ENCODE peak calls at places on chromosomes 4 and X, in nine cellular contexts. One of them, this sample, is unnamed.
A peak's percentile ranks its signal among the peaks of the same experiment; 100 is the strongest.

GRCh38 chrX:1387141-1387776 is 4.7 kb downstream of the SLC25A6 start:
- DNase-seq in ELR: no peak
- DNase-seq in NCI-H1694: no peak
- DNase-seq in stimulated activated CD4-positive, alpha-beta T cell treated with anti-CD3 and anti-CD28 coated beads, Interleukin-2, amount 100 ng/mL, for 24 hours: no peak
- DNase-seq in AG08395: no peak
- DNase-seq in stimulated activated naive CD4-positive, alpha-beta T cell: no peak
- DNase-seq in AML-193: no peak
- DNase-seq in CD8-positive, alpha-beta memory T cell: no peak
- DNase-seq in posterior cingulate gyrus: peak; percentile 69
- DNase-seq in this sample: no peak

GRCh38 chr4:107825072-107825789 is 499 bp downstream of the SGMS2 start:
- DNase-seq in ELR: peak; percentile 70
- DNase-seq in NCI-H1694: no peak
- DNase-seq in stimulated activated CD4-positive, alpha-beta T cell treated with anti-CD3 and anti-CD28 coated beads, Interleukin-2, amount 100 ng/mL, for 24 hours: no peak
- DNase-seq in AG08395: peak; percentile 50
- DNase-seq in stimulated activated naive CD4-positive, alpha-beta T cell: no peak
- DNase-seq in AML-193: no peak
- DNase-seq in CD8-positive, alpha-beta memory T cell: no peak
- DNase-seq in posterior cingulate gyrus: peak; percentile 75
- DNase-seq in this sample: peak; percentile 60

GRCh38 chr4:153153339-153153851 is 50.8 kb upstream of the TRIM2 start:
- DNase-seq in ELR: peak; percentile 53
- DNase-seq in NCI-H1694: peak; percentile 46
- DNase-seq in stimulated activated CD4-positive, alpha-beta T cell treated with anti-CD3 and anti-CD28 coated beads, Interleukin-2, amount 100 ng/mL, for 24 hours: peak; percentile 80
- DNase-seq in AG08395: peak; percentile 40
- DNase-seq in stimulated activated naive CD4-positive, alpha-beta T cell: peak; percentile 74
- DNase-seq in AML-193: no peak
- DNase-seq in CD8-positive, alpha-beta memory T cell: peak; percentile 56
- DNase-seq in posterior cingulate gyrus: peak; percentile 91
- DNase-seq in this sample: peak; percentile 65

GRCh38 chr4:8215001-8215427 is 15.9 kb downstream of the SH3TC1 start:
- DNase-seq in ELR: peak; percentile 20
- DNase-seq in NCI-H1694: no peak
- DNase-seq in stimulated activated CD4-positive, alpha-beta T cell treated with anti-CD3 and anti-CD28 coated beads, Interleukin-2, amount 100 ng/mL, for 24 hours: no peak
- DNase-seq in AG08395: peak; percentile 67
- DNase-seq in stimulated activated naive CD4-positive, alpha-beta T cell: no peak
- DNase-seq in AML-193: no peak
- DNase-seq in CD8-positive, alpha-beta memory T cell: no peak
- DNase-seq in posterior cingulate gyrus: no peak
- DNase-seq in this sample: no peak

GRCh38 chr4:103400405-103400804 is 202.3 kb upstream of the CENPE start:
- DNase-seq in ELR: peak; percentile 51
- DNase-seq in NCI-H1694: no peak
- DNase-seq in stimulated activated CD4-positive, alpha-beta T cell treated with anti-CD3 and anti-CD28 coated beads, Interleukin-2, amount 100 ng/mL, for 24 hours: no peak
- DNase-seq in AG08395: no peak
- DNase-seq in stimulated activated naive CD4-positive, alpha-beta T cell: no peak
- DNase-seq in AML-193: no peak
- DNase-seq in CD8-positive, alpha-beta memory T cell: no peak
- DNase-seq in posterior cingulate gyrus: no peak
- DNase-seq in this sample: peak; percentile 25

GRCh38 chr4:120318447-120318846 is 251.8 kb upstream of the MAD2L1 start:
- DNase-seq in ELR: no peak
- DNase-seq in NCI-H1694: no peak
- DNase-seq in stimulated activated CD4-positive, alpha-beta T cell treated with anti-CD3 and anti-CD28 coated beads, Interleukin-2, amount 100 ng/mL, for 24 hours: no peak
- DNase-seq in AG08395: no peak
- DNase-seq in stimulated activated naive CD4-positive, alpha-beta T cell: no peak
- DNase-seq in AML-193: no peak
- DNase-seq in CD8-positive, alpha-beta memory T cell: no peak
- DNase-seq in posterior cingulate gyrus: no peak
- DNase-seq in this sample: no peak

GRCh38 chr4:150673793-150674192 is 91.8 kb downstream of the MAB21L2 start:
- DNase-seq in ELR: no peak
- DNase-seq in NCI-H1694: no peak
- DNase-seq in stimulated activated CD4-positive, alpha-beta T cell treated with anti-CD3 and anti-CD28 coated beads, Interleukin-2, amount 100 ng/mL, for 24 hours: no peak
- DNase-seq in AG08395: no peak
- DNase-seq in stimulated activated naive CD4-positive, alpha-beta T cell: no peak
- DNase-seq in AML-193: no peak
- DNase-seq in CD8-positive, alpha-beta memory T cell: no peak
- DNase-seq in posterior cingulate gyrus: no peak
- DNase-seq in this sample: no peak

GRCh38 chr4:163228648-163229047 is 62.0 kb upstream of the NAF1 start:
- DNase-seq in ELR: no peak
- DNase-seq in NCI-H1694: no peak
- DNase-seq in stimulated activated CD4-positive, alpha-beta T cell treated with anti-CD3 and anti-CD28 coated beads, Interleukin-2, amount 100 ng/mL, for 24 hours: no peak
- DNase-seq in AG08395: no peak
- DNase-seq in stimulated activated naive CD4-positive, alpha-beta T cell: no peak
- DNase-seq in AML-193: no peak
- DNase-seq in CD8-positive, alpha-beta memory T cell: no peak
- DNase-seq in posterior cingulate gyrus: no peak
- DNase-seq in this sample: no peak

GRCh38 chr4:83631066-83631465 is 95.2 kb downstream of the GPAT3 start:
- DNase-seq in ELR: no peak
- DNase-seq in NCI-H1694: peak; percentile 1
- DNase-seq in stimulated activated CD4-positive, alpha-beta T cell treated with anti-CD3 and anti-CD28 coated beads, Interleukin-2, amount 100 ng/mL, for 24 hours: no peak
- DNase-seq in AG08395: peak; percentile 12
- DNase-seq in stimulated activated naive CD4-positive, alpha-beta T cell: no peak
- DNase-seq in AML-193: no peak
- DNase-seq in CD8-positive, alpha-beta memory T cell: no peak
- DNase-seq in posterior cingulate gyrus: no peak
- DNase-seq in this sample: no peak

GRCh38 chrX:14554132-14554715 is 24.9 kb downstream of the GLRA2 start:
- DNase-seq in ELR: no peak
- DNase-seq in NCI-H1694: no peak
- DNase-seq in stimulated activated CD4-positive, alpha-beta T cell treated with anti-CD3 and anti-CD28 coated beads, Interleukin-2, amount 100 ng/mL, for 24 hours: no peak
- DNase-seq in AG08395: no peak
- DNase-seq in stimulated activated naive CD4-positive, alpha-beta T cell: no peak
- DNase-seq in AML-193: no peak
- DNase-seq in CD8-positive, alpha-beta memory T cell: no peak
- DNase-seq in posterior cingulate gyrus: no peak
- DNase-seq in this sample: no peak

GRCh38 chrX:10725071-10725470 is 104.7 kb upstream of the MID1 start:
- DNase-seq in ELR: no peak
- DNase-seq in NCI-H1694: no peak
- DNase-seq in stimulated activated CD4-positive, alpha-beta T cell treated with anti-CD3 and anti-CD28 coated beads, Interleukin-2, amount 100 ng/mL, for 24 hours: no peak
- DNase-seq in AG08395: no peak
- DNase-seq in stimulated activated naive CD4-positive, alpha-beta T cell: no peak
- DNase-seq in AML-193: no peak
- DNase-seq in CD8-positive, alpha-beta memory T cell: no peak
- DNase-seq in posterior cingulate gyrus: no peak
- DNase-seq in this sample: peak; percentile 1

GRCh38 chr4:11053601-11054000 is 369.0 kb upstream of the CLNK start:
- DNase-seq in ELR: no peak
- DNase-seq in NCI-H1694: no peak
- DNase-seq in stimulated activated CD4-positive, alpha-beta T cell treated with anti-CD3 and anti-CD28 coated beads, Interleukin-2, amount 100 ng/mL, for 24 hours: no peak
- DNase-seq in AG08395: no peak
- DNase-seq in stimulated activated naive CD4-positive, alpha-beta T cell: no peak
- DNase-seq in AML-193: no peak
- DNase-seq in CD8-positive, alpha-beta memory T cell: no peak
- DNase-seq in posterior cingulate gyrus: no peak
- DNase-seq in this sample: no peak

GRCh38 chr4:169070071-169070894 is 60.2 kb upstream of the CBR4 start:
- DNase-seq in ELR: peak; percentile 94
- DNase-seq in NCI-H1694: no peak
- DNase-seq in stimulated activated CD4-positive, alpha-beta T cell treated with anti-CD3 and anti-CD28 coated beads, Interleukin-2, amount 100 ng/mL, for 24 hours: no peak
- DNase-seq in AG08395: peak; percentile 88
- DNase-seq in stimulated activated naive CD4-positive, alpha-beta T cell: no peak
- DNase-seq in AML-193: no peak
- DNase-seq in CD8-positive, alpha-beta memory T cell: no peak
- DNase-seq in posterior cingulate gyrus: no peak
- DNase-seq in this sample: peak; percentile 86

GRCh38 chrX:38627683-38628082 is 66.3 kb downstream of the TSPAN7 start:
- DNase-seq in ELR: peak; percentile 35
- DNase-seq in NCI-H1694: no peak
- DNase-seq in stimulated activated CD4-positive, alpha-beta T cell treated with anti-CD3 and anti-CD28 coated beads, Interleukin-2, amount 100 ng/mL, for 24 hours: peak; percentile 5
- DNase-seq in AG08395: no peak
- DNase-seq in stimulated activated naive CD4-positive, alpha-beta T cell: no peak
- DNase-seq in AML-193: peak; percentile 25
- DNase-seq in CD8-positive, alpha-beta memory T cell: no peak
- DNase-seq in posterior cingulate gyrus: no peak
- DNase-seq in this sample: peak; percentile 53

This sample was measured in SW480.